ENCODE peak calls at places on chromosomes 11 and 22, in four cellular contexts. Z, O, D and Y are unnamed samples.

GRCh38 chr11:33712436-33712835 is 11.8 kb upstream of the C11orf91 start:
- DNase-seq in Z (no peak), O (no peak), D (no peak), Y (no peak)

GRCh38 chr22:27028093-27028492 is 370.7 kb downstream of the MIAT start:
- DNase-seq in Z (no peak), O (no peak), D (no peak), Y (no peak)

GRCh38 chr11:44312876-44313275 is 2.9 kb upstream of the ALX4 start:
- DNase-seq in Z (no peak), O (no peak), D (no peak), Y (no peak)

GRCh38 chr22:38313384-38313955 is 3.8 kb downstream of the CSNK1E start:
- DNase-seq in Z (no peak), O (no peak), D (peak; percentile 55), Y (peak; percentile 85)

GRCh38 chr11:3920148-3920852 is 64.8 kb downstream of the STIM1 start:
- DNase-seq in Z (no peak), O (peak; percentile 29), D (peak; percentile 18), Y (no peak)

GRCh38 chr11:10673476-10674062 is 20.0 kb downstream of the IRAG1 start:
- DNase-seq in Z (no peak), O (no peak), D (no peak), Y (no peak)

GRCh38 chr22:50186789-50187523 is 1.2 kb downstream of the TRABD start:
- DNase-seq in Z (no peak), O (no peak), D (no peak), Y (peak; percentile 29)

GRCh38 chr11:34366522-34366921 is 8.7 kb upstream of the ABTB2 start:
- DNase-seq in Z (peak; percentile 48), O (no peak), D (peak; percentile 26), Y (no peak)

GRCh38 chr11:128731041-128731663 is 37.3 kb downstream of the FLI1 start:
- DNase-seq in Z (no peak), O (no peak), D (no peak), Y (no peak)

GRCh38 chr11:132943737-132944556 is 588.4 kb downstream of the OPCML start:
- DNase-seq in Z (no peak), O (no peak), D (no peak), Y (no peak)

GRCh38 chr11:72643547-72643946 is 30.7 kb downstream of the PDE2A start:
- DNase-seq in Z (no peak), O (no peak), D (peak; percentile 67), Y (no peak)

GRCh38 chr22:32686354-32686753 is 115.2 kb upstream of the TIMP3 start:
- DNase-seq in Z (no peak), O (no peak), D (no peak), Y (no peak)

GRCh38 chr11:46555269-46556054 is 38.4 kb downstream of the AMBRA1 start:
- DNase-seq in Z (no peak), O (no peak), D (no peak), Y (no peak)

GRCh38 chr11:76329084-76329648 is 51.8 kb downstream of the THAP12 start:
- DNase-seq in Z (no peak), O (no peak), D (no peak), Y (no peak)

GRCh38 chr11:123665321-123665720 is 10.9 kb upstream of the SCN3B start:
- DNase-seq in Z (no peak), O (no peak), D (no peak), Y (no peak)

GRCh38 chr11:74744277-74744676 is 4.4 kb upstream of the RNF169 start:
- DNase-seq in Z (no peak), O (no peak), D (no peak), Y (no peak)

GRCh38 chr11:24855951-24856350 is 359.1 kb downstream of the LUZP2 start:
- DNase-seq in Z (no peak), O (no peak), D (no peak), Y (no peak)

GRCh38 chr11:92552942-92553341 is 328.3 kb downstream of the FAT3 start:
- DNase-seq in Z (no peak), O (no peak), D (no peak), Y (no peak)

GRCh38 chr11:101870510-101870909 is 44.3 kb upstream of the CEP126 start:
- DNase-seq in Z (no peak), O (no peak), D (peak; percentile 19), Y (no peak)

GRCh38 chr11:34242037-34242625 is 115.7 kb downstream of the ABTB2 start:
- DNase-seq in Z (no peak), O (no peak), D (peak; percentile 27), Y (peak; percentile 39)

GRCh38 chr22:46674367-46674781 is 54.2 kb downstream of the GRAMD4 start:
- DNase-seq in Z (no peak), O (peak; percentile 67), D (no peak), Y (peak; percentile 84)

GRCh38 chr11:71305451-71306125 is 53.2 kb upstream of the SHANK2 start:
- DNase-seq in Z (no peak), O (no peak), D (no peak), Y (no peak)

GRCh38 chr11:16956538-16957153 is 57.6 kb downstream of the PLEKHA7 start:
- DNase-seq in Z (no peak), O (no peak), D (no peak), Y (no peak)

GRCh38 chr11:30895046-30895445 is 308.9 kb upstream of the MPPED2 start:
- DNase-seq in Z (no peak), O (no peak), D (no peak), Y (no peak)

GRCh38 chr11:67271548-67272284 is 5.4 kb downstream of the GRK2 start:
- DNase-seq in Z (peak; percentile 72), O (no peak), D (peak; percentile 44), Y (peak; percentile 73)

GRCh38 chr22:32354360-32355351 is 3.0 kb upstream of the RFPL3 start:
- DNase-seq in Z (no peak), O (no peak), D (no peak), Y (no peak)

GRCh38 chr11:110896358-110896757 is 184.1 kb upstream of the ARHGAP20 start:
- DNase-seq in Z (no peak), O (no peak), D (no peak), Y (no peak)

GRCh38 chr11:109735139-109735538 is 313.1 kb downstream of the C11orf87 start:
- DNase-seq in Z (no peak), O (no peak), D (no peak), Y (no peak)

GRCh38 chr11:44609028-44609782 is 43.7 kb downstream of the CD82 start:
- DNase-seq in Z (no peak), O (no peak), D (no peak), Y (no peak)